ENCODE peak calls at places on chromosomes 5 and 9, in five cellular contexts. M is tibial artery, R is transverse colon, A is fibroblast of pulmonary artery, J is IMR-90. X is an unnamed sample.

GRCh38 chr5:169064093-169064492 is 236.8 kb downstream of the SLIT3 start:
- DNase-seq in M (no peak), R (no peak), A (peak), J (no peak), X (no peak)

GRCh38 chr5:1723476-1723875 is 76.2 kb downstream of the MRPL36 start:
- DNase-seq in M (no peak), R (no peak), A (no peak), J (no peak), X (no peak)

GRCh38 chr9:137639303-137640051 is 20.7 kb downstream of the EHMT1 start:
- DNase-seq in M (no peak), R (no peak), A (no peak), J (no peak), X (no peak)

GRCh38 chr9:85522459-85523092 is 219.2 kb downstream of the AGTPBP1 start:
- DNase-seq in M (peak), R (peak), A (peak), J (peak), X (no peak)

GRCh38 chr5:606526-607399 is 5.4 kb upstream of the CEP72 start:
- DNase-seq in M (no peak), R (no peak), A (no peak), J (no peak), X (no peak)

GRCh38 chr5:149940941-149941644 is 3.5 kb downstream of the PDE6A start:
- DNase-seq in M (no peak), R (no peak), A (no peak), J (no peak), X (peak)

GRCh38 chr9:69919461-69920061 is 98.9 kb downstream of the CFAP95 start:
- DNase-seq in M (no peak), R (no peak), A (peak), J (peak), X (no peak)

GRCh38 chr5:179680014-179680779 is 637 bp downstream of the CBY3 start:
- DNase-seq in M (no peak), R (no peak), A (no peak), J (no peak), X (no peak)

GRCh38 chr5:151257731-151258715 is 5.0 kb downstream of the GM2A start:
- DNase-seq in M (no peak), R (peak), A (peak), J (peak), X (no peak)

GRCh38 chr5:147547730-147548129 is 37.9 kb upstream of the DPYSL3 start:
- DNase-seq in M (no peak), R (no peak), A (peak), J (peak), X (no peak)

GRCh38 chr9:36191290-36191645 is 547 bp downstream of the CLTA start:
- DNase-seq in M (peak), R (peak), A (no peak), J (no peak), X (no peak)

GRCh38 chr9:2085719-2086515 is 70.8 kb downstream of the SMARCA2 start:
- DNase-seq in M (no peak), R (no peak), A (peak), J (peak), X (no peak)

GRCh38 chr5:88045931-88046461 is 222.6 kb downstream of the TMEM161B start:
- DNase-seq in M (no peak), R (no peak), A (no peak), J (no peak), X (no peak)

GRCh38 chr5:133977161-133977787 is 8.8 kb upstream of the C5orf15 start:
- DNase-seq in M (no peak), R (no peak), A (no peak), J (peak), X (no peak)

GRCh38 chr5:122775713-122776084 is 819 bp downstream of the SNX2 start:
- DNase-seq in M (no peak), R (no peak), A (peak), J (no peak), X (no peak)

GRCh38 chr5:91690921-91691320 is 307.8 kb upstream of the ARRDC3 start:
- DNase-seq in M (no peak), R (no peak), A (peak), J (no peak), X (no peak)

GRCh38 chr9:126432659-126433058 is 106.0 kb downstream of the MVB12B start:
- DNase-seq in M (no peak), R (no peak), A (no peak), J (no peak), X (no peak)

GRCh38 chr5:81140942-81141341 is 92.2 kb upstream of the CKMT2 start:
- DNase-seq in M (peak), R (no peak), A (peak), J (peak), X (no peak)

GRCh38 chr5:127028822-127029457 is 1.4 kb downstream of the MARCHF3 start:
- DNase-seq in M (peak), R (peak), A (no peak), J (peak), X (peak)

GRCh38 chr5:112763165-112763564 is 25.5 kb downstream of the APC start:
- DNase-seq in M (no peak), R (no peak), A (no peak), J (no peak), X (no peak)

GRCh38 chr5:145943674-145944121 is 7.3 kb downstream of the SH3RF2 start:
- DNase-seq in M (peak), R (peak), A (peak), J (peak), X (peak)

GRCh38 chr9:107472581-107473335 is 16.8 kb downstream of the KLF4 start:
- DNase-seq in M (no peak), R (no peak), A (no peak), J (no peak), X (no peak)

GRCh38 chr5:159787837-159788236 is 128.4 kb upstream of the ADRA1B start:
- DNase-seq in M (no peak), R (no peak), A (no peak), J (no peak), X (no peak)

GRCh38 chr5:141843156-141843927 is 34.9 kb downstream of the PCDH1 start:
- DNase-seq in M (no peak), R (no peak), A (peak), J (peak), X (peak)

GRCh38 chr5:102865510-102866314 is 110.6 kb downstream of the PAM start:
- DNase-seq in M (peak), R (peak), A (peak), J (peak), X (peak)

GRCh38 chr9:19409406-19410194 is 791 bp downstream of the ACER2 start:
- DNase-seq in M (peak), R (peak), A (peak), J (no peak), X (peak)

GRCh38 chr9:81108821-81109220 is 580.5 kb downstream of the TLE1 start:
- DNase-seq in M (no peak), R (no peak), A (no peak), J (no peak), X (no peak)

GRCh38 chr9:137606005-137606601 is 617 bp downstream of the ARRDC1 start:
- DNase-seq in M (no peak), R (no peak), A (no peak), J (no peak), X (peak)

GRCh38 chr9:13493697-13494096 is 214.2 kb upstream of the MPDZ start:
- DNase-seq in M (peak), R (no peak), A (no peak), J (no peak), X (no peak)

GRCh38 chr5:140341591-140341990 is 4.8 kb downstream of the HBEGF start:
- DNase-seq in M (peak), R (no peak), A (no peak), J (no peak), X (no peak)

GRCh38 chr5:56440871-56441740 is 208.0 kb upstream of the ANKRD55 start:
- DNase-seq in M (no peak), R (peak), A (peak), J (peak), X (peak)

GRCh38 chr5:173496883-173497255 is 119.6 kb downstream of the BOD1 start:
- DNase-seq in M (no peak), R (no peak), A (no peak), J (no peak), X (no peak)

GRCh38 chr5:143417503-143418139 is 14.1 kb upstream of the NR3C1 start:
- DNase-seq in M (no peak), R (no peak), A (no peak), J (no peak), X (no peak)

GRCh38 chr5:176536132-176536901 is 885 bp downstream of the RNF44 start:
- DNase-seq in M (peak), R (peak), A (peak), J (peak), X (peak)

GRCh38 chr9:124420991-124421543 is 5.8 kb upstream of the PSMB7 start:
- DNase-seq in M (no peak), R (no peak), A (peak), J (peak), X (no peak)

GRCh38 chr9:121372563-121373400 is 2.7 kb upstream of the STOM start:
- DNase-seq in M (peak), R (no peak), A (peak), J (peak), X (no peak)

GRCh38 chr9:93305497-93306020 is 121.6 kb downstream of the WNK2 start:
- DNase-seq in M (peak), R (no peak), A (no peak), J (no peak), X (no peak)

GRCh38 chr5:125928663-125929062 is 494.5 kb upstream of the GRAMD2B start:
- DNase-seq in M (no peak), R (no peak), A (peak), J (no peak), X (no peak)

GRCh38 chr9:92669527-92669889 is 423 bp downstream of the IPPK start:
- DNase-seq in M (peak), R (peak), A (no peak), J (no peak), X (peak)

DNA sequence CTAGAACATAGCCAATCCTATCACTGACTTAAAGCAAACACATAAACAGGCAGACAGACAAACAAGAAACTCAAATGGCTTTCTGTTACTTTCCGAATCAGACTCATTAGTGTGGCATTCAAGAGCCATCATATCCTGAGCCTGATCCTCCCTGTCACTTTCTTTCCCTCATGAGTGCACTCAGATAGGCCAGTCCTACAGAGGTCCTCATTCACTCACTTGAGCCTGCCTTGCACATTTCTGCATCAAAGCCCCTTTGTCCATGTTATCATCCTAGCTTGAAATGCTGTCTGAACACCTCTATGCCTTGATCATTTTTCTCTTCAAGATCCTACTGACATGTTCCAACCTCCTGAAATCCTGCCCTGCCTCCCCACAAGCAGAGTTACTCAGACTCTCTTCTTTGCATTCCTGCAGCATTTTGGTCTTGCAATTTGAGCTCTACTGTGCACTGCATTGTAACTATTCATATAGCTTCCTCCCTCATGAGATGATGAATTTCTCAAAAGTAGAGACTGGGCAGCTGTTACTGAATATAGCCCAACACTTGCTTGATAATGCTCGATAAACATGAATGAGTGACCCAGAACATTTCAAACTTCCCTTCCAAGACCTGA is 126.9 kb downstream of the PALM2AKAP2 start:
- DNase-seq in M (no peak), R (no peak), A (peak), J (peak), X (no peak)
- TF ChIP-seq CTCF in M (no peak), R (no peak), A (peak), J (peak), X (no peak)

GRCh38 chr5:13878357-13878756 is 66.1 kb downstream of the DNAH5 start:
- DNase-seq in M (no peak), R (no peak), A (no peak), J (no peak), X (no peak)
- TF ChIP-seq CTCF in M (no peak), R (no peak), A (no peak), J (no peak), X (no peak)

GRCh38 chr5:60649288-60649917 is 50.6 kb downstream of the DEPDC1B start:
- DNase-seq in M (no peak), R (no peak), A (peak), J (peak), X (peak)
- TF ChIP-seq CTCF in M (peak), R (peak), A (peak), J (peak), X (peak)

DNA sequence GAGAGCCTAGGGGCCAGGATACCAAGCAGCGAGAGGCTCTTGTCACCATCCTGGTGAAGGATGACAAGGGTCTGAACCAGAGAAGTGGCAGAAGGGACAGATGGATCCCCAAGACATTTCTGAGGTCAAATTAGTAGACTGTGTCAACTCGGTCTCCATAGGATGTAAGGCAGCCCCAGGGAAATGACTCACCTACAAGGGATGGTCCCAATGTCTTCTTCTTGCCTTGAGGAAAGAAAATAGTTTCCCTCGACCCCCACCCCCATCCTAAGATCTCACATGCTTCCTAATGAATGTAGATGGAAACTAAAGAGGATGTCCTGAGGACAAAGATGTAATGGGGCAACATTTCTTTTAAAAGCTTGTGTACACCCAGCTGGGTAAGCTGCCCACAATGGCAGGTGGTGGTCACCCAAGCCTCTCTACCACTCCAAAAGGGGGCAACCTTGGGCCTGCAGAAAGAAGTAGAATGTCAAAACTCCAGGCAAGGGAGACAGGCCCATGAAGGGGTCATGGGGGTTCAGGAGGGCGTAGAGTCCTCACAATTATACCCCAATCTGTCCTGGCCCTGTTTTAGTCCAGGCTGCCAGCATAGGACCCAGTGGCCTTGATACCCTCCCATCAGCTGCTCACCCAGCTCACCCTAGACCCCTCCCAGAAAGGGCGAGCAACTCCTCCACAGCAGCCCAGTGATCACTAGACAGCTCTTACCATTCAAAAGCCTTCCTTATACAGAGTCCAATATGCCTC is 187.4 kb downstream of the ACTL7B start:
- DNase-seq in M (no peak), R (no peak), A (no peak), J (no peak), X (no peak)
- TF ChIP-seq CTCF in M (no peak), R (no peak), A (no peak), J (no peak), X (no peak)

DNA sequence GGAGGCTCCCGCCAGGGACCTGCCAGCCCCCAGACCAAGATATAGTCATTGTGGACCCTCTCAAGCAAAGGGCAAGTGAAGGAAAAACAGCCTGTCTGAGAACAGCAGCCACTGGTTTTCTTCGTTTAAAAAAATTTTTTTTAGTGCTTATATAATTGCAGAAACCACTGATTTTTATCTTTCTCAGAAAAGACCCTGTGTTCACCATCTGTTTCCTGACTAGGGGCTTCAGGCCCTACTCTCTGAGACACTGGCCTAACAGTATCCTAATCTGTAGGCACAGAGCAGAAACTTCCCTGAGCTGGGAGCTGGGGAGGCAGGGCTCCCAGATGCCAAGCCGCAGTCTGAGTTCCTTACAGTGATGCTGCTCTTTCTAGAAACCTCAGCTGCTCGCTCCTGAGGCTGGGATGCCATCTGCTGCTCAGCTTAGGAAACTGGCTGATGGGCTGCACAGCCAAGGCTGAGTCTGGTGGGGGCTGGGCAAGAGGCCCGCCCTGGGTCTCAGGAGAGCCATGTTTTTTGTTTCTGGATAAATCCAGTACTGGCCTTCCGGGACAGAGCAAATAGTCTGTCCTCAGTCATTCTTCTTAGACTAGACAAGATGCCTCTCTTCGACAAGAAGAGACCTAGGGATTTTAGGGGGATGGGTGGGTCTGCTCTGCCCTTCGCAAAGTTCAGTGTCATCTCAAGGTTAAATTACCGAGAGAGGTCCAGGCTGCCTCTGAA is 31.0 kb upstream of the MATR3 start:
- DNase-seq in M (peak), R (peak), A (peak), J (peak), X (peak)
- TF ChIP-seq CTCF in M (peak), R (peak), A (peak), J (peak), X (peak)

GRCh38 chr9:78130004-78130403 is 98.4 kb upstream of the GNAQ start:
- DNase-seq in M (peak), R (no peak), A (peak), J (no peak), X (peak)
- TF ChIP-seq CTCF in M (no peak), R (no peak), A (peak), J (no peak), X (no peak)

DNA sequence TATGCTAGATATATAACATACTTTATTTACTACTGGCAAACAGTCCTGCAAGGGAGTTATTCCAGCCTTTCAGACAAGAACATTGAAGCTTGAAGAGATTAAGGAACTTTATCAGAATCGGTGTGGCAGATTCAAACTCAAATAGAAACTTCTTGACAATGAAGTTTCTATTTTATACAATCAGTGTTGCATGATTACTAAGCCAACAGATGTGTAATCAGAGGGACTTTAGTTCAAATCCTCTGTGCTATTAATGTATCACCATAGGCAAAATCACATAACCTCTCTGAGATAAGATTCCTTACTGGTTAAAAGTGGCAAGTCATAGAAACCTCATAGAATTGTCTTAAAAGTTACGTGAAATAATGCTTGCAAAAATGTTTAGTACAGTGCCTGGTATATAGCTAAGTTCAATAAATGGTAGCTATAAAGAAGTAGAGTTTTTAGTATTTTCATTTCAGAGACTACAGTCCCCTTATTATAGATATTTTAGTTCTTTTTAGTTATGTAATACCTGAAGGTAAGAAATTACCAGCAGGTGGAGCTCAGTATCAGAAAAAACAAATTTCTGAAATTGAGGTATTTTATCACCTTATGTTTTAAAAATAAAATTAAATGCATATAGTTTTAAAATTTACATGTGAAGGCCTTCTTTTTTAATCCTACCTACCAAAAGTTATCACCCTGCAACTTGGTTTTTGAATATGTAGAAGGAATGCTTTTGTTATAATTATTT is 172.1 kb downstream of the FER start:
- DNase-seq in M (no peak), R (no peak), A (peak), J (no peak), X (no peak)
- TF ChIP-seq CTCF in M (peak), R (peak), A (peak), J (peak), X (no peak)

DNA sequence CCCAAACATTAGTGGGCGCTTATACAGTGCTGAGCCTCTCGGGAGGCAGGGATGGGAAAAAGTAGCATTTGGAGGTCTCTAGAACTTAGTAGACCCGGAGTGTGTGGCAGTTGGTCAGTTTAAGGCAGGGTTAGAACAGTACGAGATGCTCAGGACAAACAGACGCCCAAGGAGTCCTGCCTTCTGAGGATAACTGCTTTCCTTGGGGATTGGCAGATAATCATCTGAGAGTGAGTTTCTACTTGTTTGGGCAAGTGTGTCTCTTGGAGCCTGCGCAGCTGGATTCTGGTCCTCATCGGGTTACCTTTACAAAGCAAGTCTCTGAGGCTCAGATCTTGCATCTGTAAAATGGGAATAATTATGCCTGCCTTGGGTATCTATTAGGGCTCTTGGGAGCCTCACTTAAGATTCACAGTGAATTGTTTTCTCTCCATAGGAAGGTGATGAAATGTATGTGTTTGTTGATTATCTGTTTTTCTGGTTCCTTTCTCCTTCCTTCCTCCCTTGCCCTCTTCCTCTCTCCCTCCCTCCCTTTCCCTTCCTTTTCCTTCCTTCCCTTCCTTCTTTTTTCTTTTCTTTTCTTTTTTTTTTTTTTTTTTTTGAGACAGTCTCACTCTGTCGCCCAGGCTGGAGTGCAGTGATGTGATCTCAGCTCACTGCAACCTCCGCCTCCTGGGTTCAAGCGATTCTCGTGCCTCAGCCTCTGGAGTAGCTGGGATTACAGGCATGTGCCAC is 2.0 kb downstream of the PRRC2B start:
- DNase-seq in M (no peak), R (no peak), A (no peak), J (no peak), X (no peak)
- TF ChIP-seq CTCF in M (no peak), R (no peak), A (no peak), J (no peak), X (no peak)